ENCODE peak calls at places on chromosomes 13 and 19, in six cellular contexts. Z, C, T, M, D and A are unnamed samples.

GRCh38 chr13:44710576-44710975 is 134.4 kb upstream of the TSC22D1 start:
- DNase-seq in Z (peak; percentile 63), M (peak; percentile 98), C (no peak), T (no peak), D (peak; percentile 85), A (no peak)

GRCh38 chr19:50358483-50359431 is 6.7 kb downstream of the NAPSA start:
- DNase-seq in D (peak; percentile 46), Z (no peak), M (no peak), T (no peak), C (peak; percentile 18), A (peak; percentile 61)

GRCh38 chr13:98406475-98406874 is 170.4 kb downstream of the STK24 start:
- DNase-seq in C (no peak), D (no peak), T (no peak), M (no peak), Z (no peak), A (no peak)

GRCh38 chr13:77678691-77679090 is 18.8 kb upstream of the SLAIN1 start:
- DNase-seq in M (peak; percentile 65), T (no peak), C (no peak), Z (no peak), D (no peak), A (no peak)

GRCh38 chr19:9883764-9884163 is 48.6 kb downstream of the PIN1 start:
- DNase-seq in T (no peak), D (no peak), C (no peak), Z (no peak), M (no peak), A (no peak)

GRCh38 chr19:41872775-41873647 is 4.1 kb upstream of the CD79A start:
- DNase-seq in D (peak; percentile 55), T (peak; percentile 82), C (no peak), M (peak; percentile 82), Z (peak; percentile 70), A (no peak)

GRCh38 chr19:50008532-50008931 is 16.6 kb downstream of the VRK3 start:
- DNase-seq in D (no peak), T (no peak), M (no peak), Z (no peak), C (no peak), A (no peak)

GRCh38 chr19:19461671-19462622 is 53.4 kb downstream of the TSSK6 start:
- DNase-seq in C (peak; percentile 51), Z (peak; percentile 13), M (no peak), T (no peak), D (peak; percentile 40), A (no peak)

GRCh38 chr13:99087954-99088491 is 110.2 kb upstream of the DOCK9 start:
- DNase-seq in Z (no peak), M (no peak), C (peak; percentile 24), D (no peak), T (no peak), A (peak; percentile 76)

GRCh38 chr13:107339209-107339608 is 771.3 kb upstream of the ARGLU1 start:
- DNase-seq in C (no peak), D (no peak), Z (no peak), T (no peak), M (peak; percentile 61), A (no peak)

GRCh38 chr13:40452741-40453665 is 213.4 kb downstream of the FOXO1 start:
- DNase-seq in M (peak; percentile 66), D (peak; percentile 49), Z (peak; percentile 14), T (no peak), C (no peak), A (no peak)

GRCh38 chr13:46679369-46680180 is 117.4 kb downstream of the ESD start:
- DNase-seq in D (peak; percentile 69), Z (no peak), T (peak; percentile 83), C (no peak), M (peak; percentile 41), A (no peak)

GRCh38 chr13:20714563-20715339 is 11.3 kb downstream of the IL17D start:
- DNase-seq in M (peak; percentile 73), D (peak; percentile 98), Z (no peak), C (no peak), T (no peak), A (no peak)

GRCh38 chr13:19153782-19154450 is 27.7 kb downstream of the TUBA3C start:
- DNase-seq in T (peak; percentile 23), M (peak; percentile 49), Z (no peak), D (no peak), C (peak; percentile 0), A (no peak)

GRCh38 chr13:44605711-44606110 is 29.6 kb upstream of the TSC22D1 start:
- DNase-seq in D (no peak), M (no peak), T (no peak), C (no peak), Z (no peak), A (no peak)

GRCh38 chr19:42546831-42547500 is 18.7 kb upstream of the CEACAM1 start:
- DNase-seq in C (no peak), Z (no peak), M (no peak), D (no peak), T (no peak), A (no peak)

GRCh38 chr13:100825551-100825950 is 151.0 kb upstream of the TMTC4 start:
- DNase-seq in D (peak; percentile 79), C (no peak), T (no peak), M (no peak), Z (no peak), A (no peak)